ENCODE peak calls at places on chromosomes 1 and 21, in eight cellular contexts. A, M, L, B, S, J, G and C are unnamed samples.

GRCh38 chr1:2311184-2312032 is 79.9 kb downstream of the MORN1 start:
- DNase-seq in B (peak), G (peak), S (peak), L (peak), M (peak), A (no peak), J (no peak), C (no peak)

GRCh38 chr1:57468661-57469523 is 45.0 kb upstream of the DAB1 start:
- DNase-seq in G (no peak), M (no peak), L (peak), B (no peak), J (no peak), A (peak), S (peak), C (no peak)

GRCh38 chr1:73914994-73915393 is 283.0 kb downstream of the LRRIQ3 start:
- DNase-seq in S (no peak), J (no peak), L (no peak), G (no peak), B (no peak), M (no peak), A (no peak), C (no peak)

GRCh38 chr1:214106375-214106774 is 118.6 kb downstream of the PROX1 start:
- DNase-seq in L (no peak), B (no peak), S (no peak), M (no peak), G (no peak), A (no peak), J (no peak), C (no peak)

GRCh38 chr1:112232848-112233247 is 163.2 kb upstream of the CTTNBP2NL start:
- DNase-seq in S (no peak), M (no peak), G (no peak), B (no peak), A (no peak), J (no peak), L (no peak), C (no peak)

GRCh38 chr1:1399870-1400575 is 888 bp upstream of the CCNL2 start:
- DNase-seq in J (no peak), S (peak), G (no peak), B (no peak), A (no peak), L (peak), M (no peak), C (no peak)

GRCh38 chr1:79711001-79711431 is 704.5 kb upstream of the ADGRL4 start:
- DNase-seq in B (no peak), G (no peak), L (peak), M (no peak), S (no peak), A (no peak), J (no peak), C (no peak)

GRCh38 chr21:41171210-41171609 is 3.2 kb downstream of the BACE2 start:
- DNase-seq in J (no peak), L (peak), A (no peak), M (peak), G (peak), B (peak), S (no peak), C (peak)

GRCh38 chr1:115134850-115135484 is 45.7 kb upstream of the TSPAN2 start:
- DNase-seq in S (no peak), L (peak), B (peak), J (no peak), G (no peak), M (no peak), A (peak), C (no peak)

GRCh38 chr21:46307625-46308024 is 16.0 kb downstream of the C21orf58 start:
- DNase-seq in S (no peak), L (peak), M (no peak), B (no peak), A (no peak), J (no peak), G (no peak), C (no peak)

GRCh38 chr1:181318858-181319235 is 164.5 kb upstream of the CACNA1E start:
- DNase-seq in S (no peak), G (no peak), M (no peak), B (no peak), A (no peak), J (peak), L (no peak), C (no peak)

GRCh38 chr1:201376464-201377374 is 761 bp downstream of the TNNT2 start:
- DNase-seq in A (no peak), J (no peak), L (peak), M (no peak), B (no peak), G (no peak), S (peak), C (no peak)

GRCh38 chr1:55337801-55338447 is 122.8 kb upstream of the USP24 start:
- DNase-seq in L (peak), A (no peak), G (no peak), B (no peak), M (no peak), J (no peak), S (peak), C (no peak)

GRCh38 chr1:201229095-201229494 is 38.5 kb downstream of the IGFN1 start:
- DNase-seq in A (no peak), J (no peak), M (no peak), L (no peak), G (no peak), B (no peak), S (peak), C (no peak)

GRCh38 chr1:31441073-31441472 is 28.1 kb downstream of the SERINC2 start:
- DNase-seq in B (no peak), J (no peak), A (no peak), G (no peak), M (no peak), S (no peak), L (no peak), C (no peak)

GRCh38 chr1:2799811-2800663 is 1.5 kb downstream of the TTC34 start:
- DNase-seq in G (peak), M (no peak), L (no peak), S (no peak), B (peak), J (no peak), A (no peak), C (no peak)

GRCh38 chr21:34243562-34243961 is 120.2 kb upstream of the KCNE2 start:
- DNase-seq in G (no peak), S (peak), M (no peak), B (no peak), J (no peak), A (no peak), L (peak), C (no peak)

GRCh38 chr1:113928129-113928949 is 785 bp upstream of the HIPK1 start:
- DNase-seq in A (no peak), B (no peak), M (no peak), L (peak), S (no peak), J (no peak), G (no peak), C (no peak)

GRCh38 chr1:170663011-170663410 is 920 bp upstream of the PRRX1 start:
- DNase-seq in L (peak), A (no peak), M (no peak), J (no peak), B (no peak), S (peak), G (no peak), C (no peak)

GRCh38 chr1:115140442-115141144 is 51.3 kb upstream of the TSPAN2 start:
- DNase-seq in A (no peak), S (no peak), M (no peak), B (no peak), G (no peak), J (no peak), L (no peak), C (no peak)

GRCh38 chr1:46508760-46509159 is 19.1 kb downstream of the DMBX1 start:
- DNase-seq in J (no peak), M (no peak), B (no peak), L (no peak), A (no peak), G (no peak), S (peak), C (no peak)

GRCh38 chr1:84619383-84620093 is 45.3 kb upstream of the CTBS start:
- DNase-seq in L (peak), S (no peak), G (no peak), B (no peak), A (no peak), J (peak), M (peak), C (peak)

GRCh38 chr1:77950873-77951272 is 28.0 kb downstream of the FUBP1 start:
- DNase-seq in L (no peak), S (no peak), J (no peak), G (no peak), B (no peak), A (no peak), M (no peak), C (no peak)

GRCh38 chr1:97467445-97467844 is 453.4 kb downstream of the DPYD start:
- DNase-seq in L (no peak), B (no peak), G (no peak), S (no peak), J (no peak), M (no peak), A (no peak), C (no peak)